ENCODE peak calls at places on chromosomes 2 and 18, in five cellular contexts. M is H1, H is A549, B is HepG2, I is K562. Q is an unnamed sample.
A peak's percentile ranks its signal among the peaks of the same experiment; 100 is the strongest.

GRCh38 chr18:77207540-77207939 is 42.1 kb upstream of the GALR1 start:
- DNase-seq in I (no peak), M (no peak), B (peak; percentile 42), H (peak; percentile 68), Q (peak; percentile 65)

GRCh38 chr18:57807336-57808117 is 4.4 kb upstream of the ATP8B1 start:
- DNase-seq in M (no peak), I (no peak), H (no peak), B (no peak), Q (peak; percentile 82)

GRCh38 chr2:238261718-238262375 is 22.0 kb upstream of the HES6 start:
- DNase-seq in M (no peak), I (no peak), H (no peak), B (no peak), Q (no peak)

GRCh38 chr2:233031556-233032500 is 644 bp upstream of the NEU2 start:
- DNase-seq in I (no peak), B (no peak), H (no peak), M (no peak), Q (no peak)

GRCh38 chr2:184743096-184743495 is 144.8 kb downstream of the ZNF804A start:
- DNase-seq in H (no peak), B (no peak), I (no peak), M (no peak), Q (peak; percentile 15)

GRCh38 chr18:66640431-66640830 is 36.5 kb upstream of the CDH19 start:
- DNase-seq in H (peak; percentile 14), I (no peak), B (no peak), M (no peak), Q (no peak)

GRCh38 chr2:41464395-41464794 is 583.4 kb upstream of the PKDCC start:
- DNase-seq in B (no peak), I (no peak), M (no peak), H (no peak), Q (no peak)

GRCh38 chr2:232444409-232445148 is 11.4 kb upstream of the ALPI start:
- DNase-seq in I (peak; percentile 59), B (peak; percentile 56), M (peak; percentile 82), H (peak; percentile 85), Q (peak; percentile 50)

GRCh38 chr18:70216788-70217187 is 11.3 kb upstream of the RTTN start:
- DNase-seq in H (no peak), M (no peak), I (no peak), B (no peak), Q (peak; percentile 69)

GRCh38 chr2:101515512-101515911 is 40.6 kb upstream of the RFX8 start:
- DNase-seq in M (no peak), I (no peak), B (no peak), H (no peak), Q (peak; percentile 73)

GRCh38 chr2:215680605-215681598 is 245.0 kb upstream of the FN1 start:
- DNase-seq in M (no peak), B (peak; percentile 100), I (no peak), H (peak; percentile 66), Q (peak; percentile 87)

GRCh38 chr2:86631846-86632485 is 8.3 kb upstream of the RNF103 start:
- DNase-seq in M (no peak), H (peak; percentile 37), B (peak; percentile 55), I (no peak), Q (no peak)

GRCh38 chr18:54878057-54878661 is 49.9 kb downstream of the RAB27B start:
- DNase-seq in M (no peak), B (no peak), H (no peak), I (no peak), Q (no peak)

GRCh38 chr2:135076556-135076955 is 24.5 kb downstream of the RAB3GAP1 start:
- DNase-seq in M (no peak), I (no peak), H (no peak), B (no peak), Q (no peak)

GRCh38 chr2:16318474-16319195 is 347.0 kb downstream of the CYRIA start:
- DNase-seq in I (peak; percentile 23), B (no peak), H (no peak), M (no peak), Q (no peak)

GRCh38 chr2:217707116-217707742 is 295.6 kb downstream of the TNS1 start:
- DNase-seq in H (no peak), I (no peak), M (no peak), B (no peak), Q (peak; percentile 56)

GRCh38 chr2:97907667-97908066 is 88.1 kb downstream of the TMEM131 start:
- DNase-seq in H (no peak), I (no peak), M (no peak), B (no peak), Q (no peak)

DNA sequence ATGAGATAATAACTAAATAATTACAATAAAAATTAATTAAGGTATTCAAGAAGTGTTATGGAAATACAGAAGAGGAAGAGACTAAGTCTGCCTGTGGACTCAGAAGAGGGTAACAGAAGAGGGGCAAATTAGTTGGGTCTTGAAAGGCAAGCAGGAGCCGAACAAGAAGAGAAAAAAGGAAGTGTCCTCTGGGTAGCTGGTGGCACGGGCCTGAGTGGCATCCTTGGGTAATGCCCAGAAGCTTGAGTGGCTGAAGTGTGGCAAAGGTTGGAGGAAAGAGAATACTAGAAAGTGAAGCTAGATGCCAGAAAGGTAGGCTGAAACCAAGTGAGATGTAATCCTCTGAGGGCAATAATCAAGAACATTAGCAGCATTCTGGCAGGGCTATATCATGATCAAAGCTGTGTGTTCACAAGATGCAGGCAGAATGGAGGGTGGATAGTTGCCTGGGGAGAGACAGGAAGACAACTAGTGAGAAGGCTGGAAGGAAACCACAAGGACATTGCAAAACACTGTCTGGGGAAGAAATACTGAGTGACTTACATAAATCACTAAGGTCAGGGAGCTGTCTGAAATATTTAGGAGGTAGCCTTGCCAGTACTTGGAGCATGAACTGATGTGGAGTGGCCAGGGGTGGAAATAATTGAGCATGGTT is 16.2 kb downstream of the DOCK10 start:
- DNase-seq in H (peak; percentile 30), B (no peak), I (no peak), M (no peak), Q (peak; percentile 80)
- TF ChIP-seq MAFK in H (no peak), B (no peak), I (no peak), M (no peak), Q (no peak)

DNA sequence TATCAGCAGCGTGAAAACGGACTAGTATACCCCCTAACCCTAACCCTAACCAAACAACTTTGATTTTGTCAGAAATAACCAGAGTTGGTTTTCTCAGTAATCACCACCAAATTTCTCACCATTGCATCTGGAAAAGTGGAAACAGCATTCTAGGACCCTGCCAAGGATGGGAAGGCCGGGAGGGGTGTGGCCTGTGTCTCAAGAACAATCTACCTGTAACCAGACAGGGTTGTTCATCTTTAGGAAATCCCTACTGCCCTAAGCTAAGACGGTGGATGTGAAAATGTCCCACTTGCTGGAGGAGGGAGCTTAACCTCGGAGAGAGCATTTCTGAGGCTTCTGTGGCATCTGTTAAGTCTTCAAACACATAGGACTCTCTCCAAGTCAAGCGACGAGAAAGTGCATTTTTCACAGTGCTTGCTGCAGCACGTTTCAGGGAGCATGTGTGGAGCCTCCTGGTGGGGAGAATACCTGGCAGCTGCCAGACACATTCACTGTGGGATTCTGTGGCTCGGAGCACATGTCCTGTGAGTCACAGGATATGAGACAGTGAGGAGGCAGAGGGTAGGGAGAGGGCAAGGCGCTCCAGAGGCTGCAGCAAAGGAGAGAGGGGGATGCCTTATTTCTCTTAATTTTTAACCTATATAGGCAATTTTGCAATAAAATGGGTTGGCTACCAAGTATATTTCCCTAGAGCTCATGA is 207.5 kb downstream of the SPP2 start:
- DNase-seq in I (peak; percentile 6), M (peak; percentile 54), B (peak; percentile 64), H (peak; percentile 97), Q (peak; percentile 99)
- TF ChIP-seq MAFK in I (no peak), M (no peak), B (no peak), H (peak; percentile 68), Q (no peak)

DNA sequence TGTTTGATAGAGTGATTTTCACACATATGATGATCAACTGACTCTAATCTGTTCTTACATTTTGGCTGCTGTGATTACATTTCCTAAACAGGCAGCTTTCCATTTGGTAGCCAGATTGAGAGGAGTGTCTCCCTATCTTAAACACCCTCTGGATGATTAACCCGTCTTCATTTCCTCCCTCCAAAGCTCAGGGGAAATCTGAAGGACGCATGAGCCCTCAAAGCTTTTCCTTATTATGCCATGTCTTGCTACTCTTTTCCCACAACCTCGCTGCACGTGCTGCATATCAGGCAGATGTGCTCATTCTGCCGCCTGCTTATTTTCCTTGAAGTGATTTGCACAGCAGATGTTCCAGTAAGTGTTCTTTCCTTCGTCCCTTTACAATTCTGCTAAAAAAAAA is 837.4 kb downstream of the LRRTM4 start:
- DNase-seq in B (no peak), M (no peak), I (no peak), H (no peak), Q (no peak)
- TF ChIP-seq MAFK in B (no peak), M (no peak), I (no peak), H (no peak), Q (no peak)

DNA sequence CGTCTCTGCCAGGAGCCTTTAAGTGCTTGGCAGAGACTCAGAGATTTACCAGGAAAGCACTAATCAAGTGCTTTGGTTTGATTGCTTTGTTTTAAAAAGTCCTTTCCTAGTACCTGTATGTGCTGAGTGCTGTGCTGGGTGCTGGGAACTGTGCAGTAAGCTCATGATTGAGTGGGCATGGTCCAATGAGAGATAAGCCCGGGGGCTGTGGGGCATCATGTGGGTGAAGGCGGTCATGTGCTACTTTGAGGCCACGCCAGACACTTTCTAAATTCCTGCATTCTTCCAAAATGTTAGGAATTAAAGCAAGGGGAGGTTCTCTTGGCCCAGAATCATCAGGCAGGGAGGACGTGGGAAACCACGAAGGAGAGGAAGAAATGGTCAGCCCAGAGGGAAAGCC is 109.0 kb downstream of the ACAA2 start:
- DNase-seq in H (no peak), B (no peak), I (no peak), M (no peak), Q (no peak)
- TF ChIP-seq MAFK in H (no peak), B (no peak), I (no peak), M (no peak), Q (no peak)